ENCODE peak calls at places on chromosomes 16 and 17, in five cellular contexts. T is endothelial cell; G is NCI-H226; F is cardiac fibroblast; X is activated CD4-positive, CD25-positive, alpha-beta regulatory T cell treated with anti-CD3 and anti-CD28 coated beads, Interleukin-2, amount 50 U/mL, for 16 hours. Y is an unnamed sample.

GRCh38 chr17:51121620-51122472 is 1.2 kb upstream of the SPAG9 start:
- DNase-seq in T (peak), G (peak), F (peak), X (peak), Y (peak)

GRCh38 chr17:40329981-40330794 is 21.2 kb downstream of the RARA start:
- DNase-seq in T (no peak), G (no peak), F (no peak), X (no peak), Y (no peak)

GRCh38 chr16:8721693-8722348 is 47.4 kb downstream of the ABAT start:
- DNase-seq in T (no peak), G (no peak), F (no peak), X (no peak), Y (no peak)

GRCh38 chr17:79212150-79213087 is 137.8 kb downstream of the ENGASE start:
- DNase-seq in T (no peak), G (no peak), F (no peak), X (no peak), Y (no peak)

GRCh38 chr17:64920026-64920418 is 744 bp upstream of the LRRC37A3 start:
- DNase-seq in T (no peak), G (no peak), F (peak), X (no peak), Y (peak)

GRCh38 chr16:85210423-85211169 is 98.3 kb upstream of the CIBAR2 start:
- DNase-seq in T (no peak), G (peak), F (peak), X (no peak), Y (peak)

GRCh38 chr16:83899272-83899897 is 470 bp downstream of the MLYCD start:
- DNase-seq in T (peak), G (peak), F (peak), X (no peak), Y (peak)

GRCh38 chr17:4823373-4824089 is 9.6 kb upstream of the MINK1 start:
- DNase-seq in T (no peak), G (no peak), F (no peak), X (no peak), Y (no peak)

GRCh38 chr16:12017583-12017982 is 41.0 kb downstream of the SNX29 start:
- DNase-seq in T (no peak), G (no peak), F (no peak), X (no peak), Y (no peak)

GRCh38 chr17:68909066-68909465 is 46.1 kb downstream of the ABCA8 start:
- DNase-seq in T (no peak), G (peak), F (peak), X (no peak), Y (peak)

GRCh38 chr17:2959371-2960130 is 103.9 kb downstream of the OR1D5 start:
- DNase-seq in T (no peak), G (no peak), F (no peak), X (no peak), Y (peak)

GRCh38 chr16:1981972-1982574 is 804 bp upstream of the NOXO1 start:
- DNase-seq in T (no peak), G (no peak), F (no peak), X (no peak), Y (no peak)

GRCh38 chr16:17578921-17579876 is 108.4 kb upstream of the XYLT1 start:
- DNase-seq in T (peak), G (no peak), F (peak), X (peak), Y (peak)

GRCh38 chr17:57478851-57479250 is 222.5 kb downstream of the MSI2 start:
- DNase-seq in T (no peak), G (no peak), F (no peak), X (no peak), Y (no peak)

GRCh38 chr16:4316103-4316731 is 350 bp downstream of the GLIS2 start:
- DNase-seq in T (no peak), G (peak), F (peak), X (no peak), Y (peak)

GRCh38 chr17:42438600-42439567 is 15.8 kb upstream of the CAVIN1 start:
- DNase-seq in T (no peak), G (no peak), F (peak), X (no peak), Y (no peak)

GRCh38 chr16:5479925-5480324 is 382.3 kb upstream of the EEF2KMT start:
- DNase-seq in T (no peak), G (no peak), F (no peak), X (no peak), Y (no peak)

GRCh38 chr16:88130016-88130415 is 178.8 kb downstream of the BANP start:
- DNase-seq in T (no peak), G (no peak), F (no peak), X (no peak), Y (no peak)

GRCh38 chr17:63850401-63850800 is 7.9 kb upstream of the SMARCD2 start:
- DNase-seq in T (no peak), G (no peak), F (no peak), X (no peak), Y (no peak)

GRCh38 chr16:66717112-66717675 is 20.7 kb upstream of the CMTM4 start:
- DNase-seq in T (peak), G (peak), F (peak), X (no peak), Y (peak)

GRCh38 chr16:59252317-59252716 is 518.2 kb upstream of the GOT2 start:
- DNase-seq in T (no peak), G (no peak), F (no peak), X (no peak), Y (no peak)

GRCh38 chr17:7835818-7836595 is 2.0 kb downstream of the KDM6B start:
- DNase-seq in T (peak), G (peak), F (peak), X (no peak), Y (peak)